ENCODE peak calls at places on chromosomes 2 and 18, in seven cellular contexts. H, D, S, R, U, W and V are unnamed samples.

GRCh38 chr2:60333264-60333663 is 220.2 kb downstream of the BCL11A start:
- DNase-seq in R (no peak), H (no peak), S (no peak), U (no peak), W (no peak), D (no peak), V (no peak)

GRCh38 chr2:128639693-128640092 is 321.0 kb upstream of the HS6ST1 start:
- DNase-seq in D (no peak), H (no peak), U (no peak), W (no peak), R (no peak), S (no peak), V (no peak)

GRCh38 chr2:174617120-174617519 is 19.5 kb upstream of the WIPF1 start:
- DNase-seq in W (no peak), D (no peak), H (no peak), S (no peak), U (peak), R (no peak), V (peak)

GRCh38 chr2:228094377-228094921 is 87.0 kb downstream of the SPHKAP start:
- DNase-seq in R (no peak), S (no peak), W (no peak), H (no peak), U (no peak), D (no peak), V (no peak)

GRCh38 chr2:213834746-213835145 is 550.5 kb downstream of the SPAG16 start:
- DNase-seq in U (no peak), H (no peak), D (no peak), W (no peak), S (no peak), R (no peak), V (no peak)

GRCh38 chr18:46253498-46253897 is 149.3 kb downstream of the HAUS1 start:
- DNase-seq in U (no peak), S (no peak), D (no peak), R (no peak), H (no peak), W (no peak), V (no peak)

GRCh38 chr2:134160793-134161504 is 92.9 kb upstream of the MGAT5 start:
- DNase-seq in R (peak), W (no peak), U (no peak), D (no peak), H (peak), S (no peak), V (no peak)

GRCh38 chr18:10053861-10054260 is 140.0 kb downstream of the VAPA start:
- DNase-seq in U (no peak), D (no peak), H (no peak), R (no peak), W (no peak), S (no peak), V (no peak)

GRCh38 chr2:134225841-134226240 is 28.0 kb upstream of the MGAT5 start:
- DNase-seq in H (no peak), R (no peak), D (no peak), W (no peak), S (no peak), U (no peak), V (no peak)

GRCh38 chr18:76398295-76398694 is 96.7 kb downstream of the ZNF516 start:
- DNase-seq in D (no peak), U (no peak), R (no peak), H (no peak), S (no peak), W (no peak), V (no peak)

GRCh38 chr2:23565814-23566213 is 180.8 kb downstream of the KLHL29 start:
- DNase-seq in H (no peak), R (no peak), U (no peak), W (no peak), D (no peak), S (no peak), V (no peak)

GRCh38 chr2:28586864-28587263 is 91.0 kb downstream of the PLB1 start:
- DNase-seq in H (no peak), W (no peak), S (no peak), D (no peak), R (no peak), U (no peak), V (no peak)

GRCh38 chr2:53422979-53423378 is 344.6 kb upstream of the CHAC2 start:
- DNase-seq in W (peak), R (peak), U (peak), D (peak), H (peak), S (no peak), V (peak)

GRCh38 chr18:36186461-36187137 is 698 bp upstream of the MOCOS start:
- DNase-seq in D (no peak), S (no peak), H (peak), R (peak), W (peak), U (peak), V (peak)

GRCh38 chr2:215392164-215392563 is 43.7 kb downstream of the FN1 start:
- DNase-seq in H (no peak), U (no peak), W (no peak), S (no peak), R (no peak), D (no peak), V (no peak)

GRCh38 chr2:9197916-9198315 is 8.7 kb upstream of the ASAP2 start:
- DNase-seq in U (no peak), W (no peak), S (no peak), R (no peak), D (no peak), H (no peak), V (no peak)

GRCh38 chr2:28717339-28717758 is 34.3 kb upstream of the PPP1CB start:
- DNase-seq in H (peak), S (no peak), D (peak), W (no peak), R (no peak), U (peak), V (no peak)

GRCh38 chr2:121287146-121287798 is 2.3 kb upstream of the TFCP2L1 start:
- DNase-seq in W (no peak), S (no peak), U (no peak), D (no peak), H (no peak), R (no peak), V (no peak)

GRCh38 chr2:39094717-39095363 is 26.0 kb downstream of the SOS1 start:
- DNase-seq in R (no peak), D (no peak), S (peak), H (no peak), U (no peak), W (no peak), V (peak)

GRCh38 chr2:141698500-141698899 is 432.3 kb downstream of the LRP1B start:
- DNase-seq in D (no peak), U (no peak), W (no peak), H (no peak), R (no peak), S (no peak), V (no peak)

GRCh38 chr2:121104721-121105141 is 180.3 kb downstream of the TFCP2L1 start:
- DNase-seq in R (no peak), W (no peak), D (no peak), U (no peak), S (no peak), H (peak), V (no peak)

GRCh38 chr2:187155472-187155871 is 292.6 kb downstream of the CALCRL start:
- DNase-seq in U (no peak), R (no peak), H (no peak), S (no peak), W (no peak), D (no peak), V (no peak)

GRCh38 chr2:88857951-88858406 is 166.5 kb downstream of the RPIA start:
- DNase-seq in R (no peak), U (no peak), W (peak), S (no peak), H (peak), D (no peak), V (no peak)

GRCh38 chr2:160486341-160486740 is 7.3 kb downstream of the RBMS1 start:
- DNase-seq in U (no peak), H (no peak), S (no peak), W (no peak), R (no peak), D (no peak), V (no peak)

GRCh38 chr2:30026091-30027055 is 105.0 kb upstream of the ALK start:
- DNase-seq in U (peak), H (peak), W (peak), S (no peak), D (peak), R (peak), V (peak)

GRCh38 chr18:34506198-34506597 is 203.9 kb upstream of the DTNA start:
- DNase-seq in S (no peak), W (no peak), U (no peak), D (no peak), H (no peak), R (no peak), V (no peak)

GRCh38 chr2:212711851-212712250 is 173.2 kb upstream of the ERBB4 start:
- DNase-seq in W (no peak), R (no peak), D (no peak), U (no peak), S (no peak), H (no peak), V (no peak)

GRCh38 chr2:145635706-145636427 is 1115.9 kb upstream of the ZEB2 start:
- DNase-seq in U (no peak), D (no peak), R (no peak), W (no peak), S (no peak), H (no peak), V (no peak)

GRCh38 chr2:7588295-7588694 is 671.1 kb downstream of the RNF144A start:
- DNase-seq in R (no peak), U (no peak), H (no peak), S (no peak), W (no peak), D (no peak), V (no peak)

GRCh38 chr2:152200562-152201465 is 25.3 kb upstream of the STAM2 start:
- DNase-seq in W (no peak), U (peak), R (peak), H (peak), D (peak), S (no peak), V (no peak)

GRCh38 chr2:68993660-68994059 is 19.2 kb downstream of the GKN1 start:
- DNase-seq in H (no peak), U (peak), D (no peak), W (no peak), R (no peak), S (no peak), V (no peak)

GRCh38 chr2:71570951-71571460 is 117.6 kb downstream of the DYSF start:
- DNase-seq in W (no peak), H (no peak), S (no peak), U (no peak), R (no peak), D (no peak), V (no peak)

GRCh38 chr18:12231986-12232385 is 22.2 kb upstream of the CIDEA start:
- DNase-seq in U (no peak), H (no peak), D (no peak), S (no peak), R (no peak), W (no peak), V (no peak)

GRCh38 chr2:10792001-10792400 is 20.6 kb downstream of the PDIA6 start:
- DNase-seq in D (no peak), W (no peak), R (no peak), S (no peak), H (no peak), U (no peak), V (no peak)

GRCh38 chr2:121061633-121062032 is 223.4 kb downstream of the TFCP2L1 start:
- DNase-seq in R (no peak), D (no peak), U (no peak), W (no peak), H (no peak), S (no peak), V (no peak)

GRCh38 chr18:12699747-12700146 is 2.8 kb downstream of the CEP76 start:
- DNase-seq in S (no peak), H (no peak), D (no peak), W (no peak), R (no peak), U (peak), V (no peak)

DNA sequence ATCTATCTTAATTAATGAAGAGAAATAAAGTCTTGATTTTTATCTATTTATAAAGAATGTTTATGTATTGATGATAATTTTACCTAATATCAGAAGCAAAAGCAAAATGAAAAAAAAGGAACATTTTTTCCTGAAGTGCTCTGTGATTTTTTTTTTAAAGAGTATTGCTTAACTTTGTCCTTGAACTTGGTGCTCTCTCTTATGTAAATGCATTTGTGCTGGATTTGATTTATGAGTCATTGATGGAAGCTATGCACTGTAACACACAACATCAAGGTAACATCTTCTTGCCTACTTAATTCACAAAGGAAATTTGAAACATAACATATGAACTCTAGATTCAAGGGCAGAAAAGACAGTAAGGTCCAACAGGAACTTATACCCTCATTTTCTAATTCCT is 312.9 kb upstream of the CDH19 start:
- DNase-seq in H (no peak), D (no peak), U (peak), W (no peak), R (no peak), S (no peak), V (no peak)
- TF ChIP-seq JUND in H (no peak), D (no peak), U (no peak), W (no peak), R (no peak), S (no peak), V (no peak)

DNA sequence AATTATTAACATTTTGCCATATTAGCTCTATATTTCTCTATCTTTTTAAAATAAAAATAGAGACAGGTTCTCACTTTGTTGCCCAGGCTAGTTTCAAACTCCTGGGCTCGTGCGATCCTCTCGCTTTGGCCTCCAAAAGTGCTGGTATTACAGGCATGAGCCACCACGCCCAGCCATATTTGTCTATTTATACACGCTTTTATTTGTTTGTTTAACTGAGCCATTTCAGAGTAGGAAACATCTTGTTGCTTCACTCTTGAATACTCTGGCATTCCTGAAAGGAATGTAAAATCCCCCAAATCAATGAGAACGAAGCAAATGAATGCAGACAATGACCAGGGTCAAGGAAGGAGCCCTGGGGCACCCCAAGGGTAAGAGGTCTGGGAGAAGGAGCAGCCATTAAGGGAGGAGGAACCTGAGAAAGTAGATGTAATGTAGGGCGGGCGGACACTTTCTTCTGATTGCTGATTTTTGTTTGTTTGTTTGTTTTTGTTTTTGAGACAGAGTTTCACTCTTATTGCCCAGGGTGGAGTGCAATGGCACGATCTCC is 31.7 kb upstream of the RAB1A start:
- DNase-seq in H (no peak), R (no peak), D (no peak), W (no peak), S (no peak), U (no peak), V (no peak)
- TF ChIP-seq JUND in H (no peak), R (no peak), D (no peak), W (no peak), S (no peak), U (no peak), V (no peak)

GRCh38 chr18:58225101-58225500 is 181.1 kb downstream of the NEDD4L start:
- DNase-seq in S (peak), W (no peak), D (no peak), R (no peak), H (no peak), U (no peak), V (no peak)
- TF ChIP-seq JUND in S (no peak), W (no peak), D (no peak), R (no peak), H (no peak), U (no peak), V (no peak)

GRCh38 chr2:109429711-109430265 is 184.0 kb downstream of the SEPTIN10 start:
- DNase-seq in D (no peak), H (no peak), U (no peak), W (no peak), S (no peak), R (no peak), V (no peak)

GRCh38 chr2:109433486-109433885 is 180.3 kb downstream of the SEPTIN10 start:
- DNase-seq in W (no peak), H (no peak), R (no peak), D (no peak), U (no peak), S (no peak), V (no peak)

GRCh38 chr2:109433926-109434325 is 179.8 kb downstream of the SEPTIN10 start:
- DNase-seq in U (no peak), S (no peak), D (no peak), R (no peak), W (no peak), H (no peak), V (no peak)

GRCh38 chr2:109434351-109434750 is 179.4 kb downstream of the SEPTIN10 start:
- DNase-seq in U (no peak), W (no peak), H (no peak), S (no peak), D (no peak), R (no peak), V (no peak)

GRCh38 chr2:109432421-109432820 is 181.3 kb downstream of the SEPTIN10 start:
- DNase-seq in D (no peak), R (no peak), W (no peak), S (no peak), H (no peak), U (no peak), V (no peak)
- TF ChIP-seq JUND in D (no peak), R (no peak), W (no peak), S (no peak), H (no peak), U (no peak), V (no peak)

GRCh38 chr2:101807242-101807641 is 109.7 kb downstream of the MAP4K4 start:
- DNase-seq in S (no peak), H (no peak), D (no peak), R (no peak), U (no peak), W (no peak), V (no peak)

GRCh38 chr2:101808006-101808562 is 110.6 kb downstream of the MAP4K4 start:
- DNase-seq in R (no peak), S (no peak), H (no peak), U (no peak), W (no peak), D (no peak), V (no peak)

GRCh38 chr2:101811226-101812015 is 113.9 kb downstream of the MAP4K4 start:
- DNase-seq in D (no peak), U (no peak), R (no peak), W (no peak), S (no peak), H (no peak), V (no peak)

GRCh38 chr2:101812226-101812625 is 114.7 kb downstream of the MAP4K4 start:
- DNase-seq in S (no peak), U (no peak), R (no peak), D (no peak), W (no peak), H (no peak), V (no peak)

GRCh38 chr2:101809656-101810055 is 112.1 kb downstream of the MAP4K4 start:
- DNase-seq in W (no peak), R (peak), H (no peak), D (no peak), S (no peak), U (no peak), V (no peak)
- TF ChIP-seq JUND in W (no peak), R (no peak), H (no peak), D (no peak), S (no peak), U (no peak), V (no peak)

GRCh38 chr2:62474173-62474572 is 31.8 kb downstream of the TMEM17 start:
- DNase-seq in U (no peak), R (no peak), D (no peak), W (no peak), H (no peak), S (no peak), V (peak)

GRCh38 chr2:62477573-62477972 is 28.4 kb downstream of the TMEM17 start:
- DNase-seq in R (no peak), W (no peak), U (no peak), S (no peak), D (no peak), H (no peak), V (no peak)

GRCh38 chr2:62479917-62480316 is 26.1 kb downstream of the TMEM17 start:
- DNase-seq in U (no peak), D (no peak), R (no peak), W (no peak), S (no peak), H (no peak), V (no peak)

GRCh38 chr2:62475172-62476011 is 30.6 kb downstream of the TMEM17 start:
- DNase-seq in H (no peak), U (no peak), D (no peak), W (no peak), R (peak), S (no peak), V (no peak)

GRCh38 chr2:62478093-62478580 is 27.9 kb downstream of the TMEM17 start:
- DNase-seq in W (no peak), S (no peak), D (no peak), H (no peak), U (peak), R (no peak), V (no peak)
- TF ChIP-seq JUND in W (no peak), S (no peak), D (no peak), H (no peak), U (no peak), R (no peak), V (no peak)

DNA sequence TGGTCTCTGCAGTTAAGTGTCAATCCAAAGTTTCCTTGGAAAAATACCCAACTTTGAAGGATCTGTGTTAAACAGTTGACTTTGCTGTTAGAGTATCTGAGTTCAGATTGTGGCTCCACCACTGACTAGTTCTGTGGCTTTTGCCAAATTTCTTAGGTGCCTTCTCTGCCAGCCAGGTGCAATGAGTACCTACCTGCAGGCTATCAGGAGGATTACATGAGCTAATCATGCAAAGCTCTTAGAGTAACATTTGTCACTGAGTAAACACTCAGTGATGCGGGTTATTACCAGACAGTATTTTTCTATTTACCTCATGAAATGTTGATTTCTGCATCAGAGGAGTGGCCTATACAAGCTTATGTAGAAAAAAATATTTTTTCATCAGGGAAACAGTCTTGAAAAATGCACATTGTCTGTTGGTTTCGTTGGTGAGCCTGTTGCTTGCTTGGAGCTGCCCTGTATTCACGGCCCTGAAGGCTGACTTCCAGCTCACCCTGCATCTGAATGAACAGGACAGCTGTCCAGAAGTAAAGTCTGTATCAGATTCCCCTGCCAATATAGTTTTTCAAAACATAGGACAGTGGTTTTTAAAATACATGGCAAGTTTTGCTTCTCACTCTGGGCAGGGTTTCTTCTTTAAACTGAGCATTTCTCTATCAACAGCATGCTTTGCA is 235.1 kb downstream of the CDCA7 start:
- DNase-seq in W (no peak), R (no peak), U (no peak), H (no peak), D (peak), S (no peak), V (peak)
- TF ChIP-seq JUND in W (no peak), R (no peak), U (no peak), H (no peak), D (no peak), S (no peak), V (no peak)

GRCh38 chr18:68456985-68457384 is 257.9 kb downstream of the TMX3 start:
- DNase-seq in W (no peak), R (no peak), S (no peak), H (no peak), U (peak), D (no peak), V (no peak)

GRCh38 chr18:68449292-68449691 is 265.6 kb downstream of the TMX3 start:
- DNase-seq in D (no peak), S (no peak), R (no peak), U (no peak), H (no peak), W (no peak), V (no peak)

GRCh38 chr18:68459968-68460367 is 254.9 kb downstream of the TMX3 start:
- DNase-seq in U (no peak), D (no peak), S (no peak), H (no peak), R (no peak), W (no peak), V (no peak)

GRCh38 chr18:68455229-68455603 is 259.7 kb downstream of the TMX3 start:
- DNase-seq in S (no peak), D (no peak), W (no peak), R (no peak), H (no peak), U (no peak), V (no peak)

GRCh38 chr18:68454511-68455228 is 260.2 kb downstream of the TMX3 start:
- DNase-seq in H (no peak), D (no peak), R (no peak), S (no peak), W (no peak), U (no peak), V (no peak)
- TF ChIP-seq JUND in H (no peak), D (no peak), R (peak), S (no peak), W (no peak), U (no peak), V (no peak)

GRCh38 chr18:3500016-3500415 is 50.0 kb downstream of the TGIF1 start:
- DNase-seq in U (peak), W (no peak), H (no peak), S (no peak), D (no peak), R (no peak), V (no peak)
- TF ChIP-seq JUND in U (no peak), W (no peak), H (no peak), S (no peak), D (no peak), R (no peak), V (no peak)